ENCODE peak calls at places on chromosomes 12 and 14, in six cellular contexts. R is neural progenitor cell, K is foreskin fibroblast, Z is cardiac fibroblast, L is fibroblast of villous mesenchyme, N is testis. S is an unnamed sample.

GRCh38 chr12:81992461-81992860 is 233.3 kb upstream of the PPFIA2 start:
- DNase-seq in R (peak), L (no peak), N (peak), K (no peak), Z (peak), S (no peak)

GRCh38 chr12:94762259-94762942 is 112.0 kb upstream of the TMCC3 start:
- DNase-seq in N (no peak), L (peak), Z (no peak), K (no peak), R (no peak), S (no peak)

GRCh38 chr12:88577537-88577936 is 2.7 kb downstream of the KITLG start:
- DNase-seq in L (no peak), R (no peak), K (peak), N (no peak), Z (no peak), S (no peak)

GRCh38 chr14:74945261-74945851 is 10.0 kb downstream of the PGF start:
- DNase-seq in N (peak), R (peak), L (no peak), K (peak), Z (peak), S (no peak)

GRCh38 chr14:96016761-96017160 is 22.4 kb upstream of the C14orf132 start:
- DNase-seq in N (no peak), K (no peak), L (peak), R (peak), Z (no peak), S (no peak)

GRCh38 chr14:36397357-36397756 is 76.9 kb upstream of the MBIP start:
- DNase-seq in L (no peak), Z (no peak), N (no peak), R (no peak), K (no peak), S (no peak)

GRCh38 chr12:114673169-114673833 is 10.7 kb downstream of the TBX3 start:
- DNase-seq in L (peak), R (peak), Z (peak), N (no peak), K (peak), S (peak)

GRCh38 chr14:96077983-96078686 is 39.0 kb downstream of the C14orf132 start:
- DNase-seq in K (no peak), Z (no peak), N (no peak), R (no peak), L (no peak), S (no peak)

GRCh38 chr12:122965851-122966742 is at the start of gene ABCB9:
- DNase-seq in N (peak), Z (peak), L (peak), R (peak), K (peak), S (peak)
- TF ChIP-seq CTCF in N (no peak), Z (no peak), L (no peak), R (no peak), K (no peak), S (no peak)

GRCh38 chr14:99609245-99610117 is 5.5 kb upstream of the CCDC85C start:
- DNase-seq in N (no peak), K (no peak), R (no peak), L (no peak), Z (peak), S (no peak)
- TF ChIP-seq CTCF in N (no peak), K (peak), R (no peak), L (peak), Z (no peak), S (peak)

GRCh38 chr12:2641209-2641608 is 153.6 kb upstream of the FKBP4 start:
- DNase-seq in R (peak), K (peak), Z (peak), N (no peak), L (no peak), S (no peak)
- TF ChIP-seq CTCF in R (peak), K (peak), Z (peak), N (no peak), L (peak), S (peak)

GRCh38 chr14:101891471-101891870 is 72.9 kb upstream of the DYNC1H1 start:
- DNase-seq in Z (no peak), R (no peak), L (no peak), N (no peak), K (no peak), S (no peak)

GRCh38 chr14:101888182-101888581 is 76.2 kb upstream of the DYNC1H1 start:
- DNase-seq in K (no peak), R (no peak), L (no peak), N (no peak), Z (no peak), S (no peak)

GRCh38 chr14:101887219-101887618 is 77.2 kb upstream of the DYNC1H1 start:
- DNase-seq in K (no peak), L (no peak), Z (no peak), N (no peak), R (no peak), S (no peak)

GRCh38 chr14:101889366-101889765 is 75.0 kb upstream of the DYNC1H1 start:
- DNase-seq in R (no peak), Z (no peak), K (no peak), L (no peak), N (no peak), S (no peak)

GRCh38 chr14:101889898-101890297 is 74.5 kb upstream of the DYNC1H1 start:
- DNase-seq in K (peak), Z (peak), R (no peak), N (no peak), L (peak), S (no peak)
- TF ChIP-seq CTCF in K (peak), Z (no peak), R (no peak), N (no peak), L (peak), S (peak)

GRCh38 chr14:102075155-102075554 is 11.7 kb downstream of the HSP90AA1 start:
- DNase-seq in Z (no peak), K (no peak), N (no peak), L (no peak), R (no peak), S (no peak)

GRCh38 chr14:102078344-102078743 is 8.5 kb downstream of the HSP90AA1 start:
- DNase-seq in K (no peak), L (no peak), N (no peak), R (no peak), Z (no peak), S (no peak)

GRCh38 chr14:102071283-102071998 is 15.4 kb downstream of the HSP90AA1 start:
- DNase-seq in L (no peak), R (no peak), N (no peak), Z (peak), K (peak), S (no peak)

GRCh38 chr14:102076793-102077759 is 9.8 kb downstream of the HSP90AA1 start:
- DNase-seq in L (no peak), R (no peak), K (no peak), Z (no peak), N (no peak), S (no peak)

GRCh38 chr14:102074415-102074964 is 12.4 kb downstream of the HSP90AA1 start:
- DNase-seq in Z (peak), N (no peak), L (no peak), K (no peak), R (no peak), S (no peak)
- TF ChIP-seq CTCF in Z (no peak), N (no peak), L (no peak), K (no peak), R (no peak), S (no peak)